ENCODE peak calls at places on chromosome 4, in five cellular contexts. A is H7, M is cardiac muscle cell, B is endothelial cell of umbilical vein, K is kidney tubule cell. X is an unnamed sample.

GRCh38 chr4:157075811-157076577 is at the start of gene GLRB:
- DNase-seq in A (peak; percentile 71), M (peak; percentile 56), B (peak; percentile 45), K (peak; percentile 49), X (no peak)

GRCh38 chr4:2269618-2270163 is 7.8 kb upstream of the MXD4 start:
- DNase-seq in A (no peak), M (no peak), B (no peak), K (no peak), X (no peak)

GRCh38 chr4:101081695-101082369 is 265.5 kb downstream of the PPP3CA start:
- DNase-seq in A (no peak), M (no peak), B (no peak), K (peak; percentile 15), X (no peak)

GRCh38 chr4:125085-125820 is 952 bp downstream of the ZNF718 start:
- DNase-seq in A (peak; percentile 69), M (peak; percentile 73), B (no peak), K (peak; percentile 72), X (no peak)

GRCh38 chr4:84803121-84803520 is 163.4 kb downstream of the WDFY3 start:
- DNase-seq in A (no peak), M (no peak), B (peak; percentile 68), K (no peak), X (no peak)

GRCh38 chr4:42671431-42672194 is 14.7 kb upstream of the ATP8A1 start:
- DNase-seq in A (no peak), M (no peak), B (no peak), K (peak; percentile 1), X (no peak)

GRCh38 chr4:84582988-84583870 is at the start of gene CDS1:
- DNase-seq in A (peak; percentile 65), M (peak; percentile 71), B (no peak), K (peak; percentile 55), X (peak; percentile 45)

GRCh38 chr4:105715692-105716278 is 7.2 kb downstream of the GSTCD start:
- DNase-seq in A (no peak), M (peak; percentile 28), B (peak; percentile 64), K (peak; percentile 59), X (peak; percentile 16)

GRCh38 chr4:105050896-105051295 is 95.8 kb upstream of the TET2 start:
- DNase-seq in A (no peak), M (no peak), B (peak; percentile 53), K (peak; percentile 56), X (no peak)

GRCh38 chr4:156660470-156660869 is 311.1 kb downstream of the PDGFC start:
- DNase-seq in A (no peak), M (no peak), B (no peak), K (no peak), X (no peak)

GRCh38 chr4:141518222-141518621 is 118.2 kb upstream of the IL15 start:
- DNase-seq in A (no peak), M (no peak), B (no peak), K (no peak), X (no peak)

GRCh38 chr4:56611501-56611900 is 69.6 kb downstream of the HOPX start:
- DNase-seq in A (no peak), M (no peak), B (no peak), K (peak; percentile 13), X (no peak)

GRCh38 chr4:139825523-139826014 is 159.9 kb downstream of the MGST2 start:
- DNase-seq in A (peak; percentile 32), M (peak; percentile 30), B (no peak), K (no peak), X (peak; percentile 35)

GRCh38 chr4:71392109-71392508 is 53.3 kb downstream of the SLC4A4 start:
- DNase-seq in A (no peak), M (no peak), B (no peak), K (no peak), X (no peak)

GRCh38 chr4:182809417-182810102 is 107.6 kb downstream of the DCTD start:
- DNase-seq in A (peak; percentile 72), M (no peak), B (no peak), K (peak; percentile 26), X (no peak)

GRCh38 chr4:169009281-169010124 is 552 bp downstream of the CBR4 start:
- DNase-seq in A (peak; percentile 36), M (peak; percentile 76), B (peak; percentile 66), K (peak; percentile 64), X (peak; percentile 66)

GRCh38 chr4:51931461-51931860 is 88.5 kb downstream of the DCUN1D4 start:
- DNase-seq in A (no peak), M (no peak), B (no peak), K (no peak), X (no peak)

GRCh38 chr4:16439003-16439402 is 212.7 kb upstream of the TAPT1 start:
- DNase-seq in A (no peak), M (no peak), B (no peak), K (no peak), X (no peak)

GRCh38 chr4:127623755-127624087 is 9.0 kb upstream of the INTU start:
- DNase-seq in A (peak; percentile 55), M (no peak), B (peak; percentile 40), K (no peak), X (no peak)

GRCh38 chr4:8144359-8144758 is 14.3 kb downstream of the ABLIM2 start:
- DNase-seq in A (peak; percentile 81), M (no peak), B (no peak), K (no peak), X (peak; percentile 3)

GRCh38 chr4:10734697-10735096 is 50.1 kb upstream of the CLNK start:
- DNase-seq in A (no peak), M (no peak), B (no peak), K (no peak), X (no peak)

GRCh38 chr4:38190717-38191178 is 230.6 kb downstream of the PTTG2 start:
- DNase-seq in A (no peak), M (peak; percentile 51), B (peak; percentile 88), K (peak; percentile 83), X (no peak)

GRCh38 chr4:174454815-174455473 is 67.3 kb downstream of the HPGD start:
- DNase-seq in A (no peak), M (no peak), B (no peak), K (no peak), X (no peak)

GRCh38 chr4:41418444-41418843 is 119.5 kb upstream of the LIMCH1 start:
- DNase-seq in A (no peak), M (peak; percentile 7), B (no peak), K (peak; percentile 81), X (no peak)

GRCh38 chr4:167688660-167689142 is 403.6 kb upstream of the ANXA10 start:
- DNase-seq in A (no peak), M (no peak), B (no peak), K (no peak), X (no peak)

X was measured in NCI-H2227 treated with DMSO at 0.1 percent for 48 hours.